ENCODE peak calls at places on chromosomes 7 and 10, in six cellular contexts. One of them, this sample, is unnamed.

GRCh38 chr7:84251183-84251845 is 56.7 kb upstream of the SEMA3A start:
- DNase-seq in activated gamma-delta T cell treated with anti-CD3 and anti-CD28 coated beads, Interleukin-2, amount 50 U/mL, for 16 hours: no peak
- DNase-seq in GM03348: peak; percentile 34
- DNase-seq in GM12891: no peak
- DNase-seq in NCI-H748 treated with DMSO at 0.1 percent for 48 hours: no peak
- DNase-seq in substantia nigra: no peak
- DNase-seq in this sample: peak; percentile 23

GRCh38 chr10:97307441-97307840 is 11.6 kb upstream of the FRAT1 start:
- DNase-seq in activated gamma-delta T cell treated with anti-CD3 and anti-CD28 coated beads, Interleukin-2, amount 50 U/mL, for 16 hours: no peak
- DNase-seq in GM03348: no peak
- DNase-seq in GM12891: no peak
- DNase-seq in NCI-H748 treated with DMSO at 0.1 percent for 48 hours: no peak
- DNase-seq in substantia nigra: no peak
- DNase-seq in this sample: no peak

GRCh38 chr10:113071446-113071845 is 121.4 kb downstream of the TCF7L2 start:
- DNase-seq in activated gamma-delta T cell treated with anti-CD3 and anti-CD28 coated beads, Interleukin-2, amount 50 U/mL, for 16 hours: no peak
- DNase-seq in GM03348: no peak
- DNase-seq in GM12891: no peak
- DNase-seq in NCI-H748 treated with DMSO at 0.1 percent for 48 hours: no peak
- DNase-seq in substantia nigra: no peak
- DNase-seq in this sample: peak; percentile 52

GRCh38 chr7:134645935-134646334 is 718 bp upstream of the BPGM start:
- DNase-seq in activated gamma-delta T cell treated with anti-CD3 and anti-CD28 coated beads, Interleukin-2, amount 50 U/mL, for 16 hours: no peak
- DNase-seq in GM03348: no peak
- DNase-seq in GM12891: no peak
- DNase-seq in NCI-H748 treated with DMSO at 0.1 percent for 48 hours: no peak
- DNase-seq in substantia nigra: no peak
- DNase-seq in this sample: peak; percentile 21

GRCh38 chr10:112658900-112659328 is 211.9 kb downstream of the VTI1A start:
- DNase-seq in activated gamma-delta T cell treated with anti-CD3 and anti-CD28 coated beads, Interleukin-2, amount 50 U/mL, for 16 hours: no peak
- DNase-seq in GM03348: peak; percentile 11
- DNase-seq in GM12891: no peak
- DNase-seq in NCI-H748 treated with DMSO at 0.1 percent for 48 hours: no peak
- DNase-seq in substantia nigra: no peak
- DNase-seq in this sample: peak; percentile 61

GRCh38 chr10:93030409-93030808 is 30.2 kb upstream of the CYP26C1 start:
- DNase-seq in activated gamma-delta T cell treated with anti-CD3 and anti-CD28 coated beads, Interleukin-2, amount 50 U/mL, for 16 hours: no peak
- DNase-seq in GM03348: peak; percentile 82
- DNase-seq in GM12891: no peak
- DNase-seq in NCI-H748 treated with DMSO at 0.1 percent for 48 hours: no peak
- DNase-seq in substantia nigra: no peak
- DNase-seq in this sample: peak; percentile 49

GRCh38 chr7:157273208-157274202 is 63.3 kb upstream of the DNAJB6 start:
- DNase-seq in activated gamma-delta T cell treated with anti-CD3 and anti-CD28 coated beads, Interleukin-2, amount 50 U/mL, for 16 hours: peak; percentile 47
- DNase-seq in GM03348: peak; percentile 95
- DNase-seq in GM12891: peak; percentile 94
- DNase-seq in NCI-H748 treated with DMSO at 0.1 percent for 48 hours: peak; percentile 5
- DNase-seq in substantia nigra: peak; percentile 47
- DNase-seq in this sample: peak; percentile 67

GRCh38 chr10:3090914-3091313 is 23.6 kb downstream of the PFKP start:
- DNase-seq in activated gamma-delta T cell treated with anti-CD3 and anti-CD28 coated beads, Interleukin-2, amount 50 U/mL, for 16 hours: no peak
- DNase-seq in GM03348: peak; percentile 51
- DNase-seq in GM12891: no peak
- DNase-seq in NCI-H748 treated with DMSO at 0.1 percent for 48 hours: no peak
- DNase-seq in substantia nigra: no peak
- DNase-seq in this sample: peak; percentile 91

GRCh38 chr10:13001887-13002212 is 337 bp upstream of the CCDC3 start:
- DNase-seq in activated gamma-delta T cell treated with anti-CD3 and anti-CD28 coated beads, Interleukin-2, amount 50 U/mL, for 16 hours: no peak
- DNase-seq in GM03348: no peak
- DNase-seq in GM12891: no peak
- DNase-seq in NCI-H748 treated with DMSO at 0.1 percent for 48 hours: no peak
- DNase-seq in substantia nigra: no peak
- DNase-seq in this sample: no peak

GRCh38 chr7:954330-955238 is at the start of gene ADAP1:
- DNase-seq in activated gamma-delta T cell treated with anti-CD3 and anti-CD28 coated beads, Interleukin-2, amount 50 U/mL, for 16 hours: peak; percentile 33
- DNase-seq in GM03348: peak; percentile 73
- DNase-seq in GM12891: peak; percentile 75
- DNase-seq in NCI-H748 treated with DMSO at 0.1 percent for 48 hours: no peak
- DNase-seq in substantia nigra: peak; percentile 45
- DNase-seq in this sample: peak; percentile 49

This sample was measured in MCF 10A.